ENCODE peak calls at places on chromosomes 1 and 21, in five cellular contexts. One of them, this sample, is unnamed.

GRCh38 chr1:180301135-180301737 is 71.2 kb downstream of the LHX4 start:
- DNase-seq in stimulated activated naive CD8-positive, alpha-beta T cell treated with anti-CD3 and anti-CD28 coated beads, Interleukin-15, amount 100 ng/mL, for 72 hours: no peak
- DNase-seq in SK-N-SH: no peak
- DNase-seq in NCI-H345: no peak
- DNase-seq in body of pancreas: no peak
- DNase-seq in this sample: no peak

GRCh38 chr1:30473920-30474817 is 249.2 kb downstream of the MATN1 start:
- DNase-seq in NCI-H345: peak
- DNase-seq in body of pancreas: no peak
- DNase-seq in stimulated activated naive CD8-positive, alpha-beta T cell treated with anti-CD3 and anti-CD28 coated beads, Interleukin-15, amount 100 ng/mL, for 72 hours: no peak
- DNase-seq in SK-N-SH: no peak
- DNase-seq in this sample: no peak

GRCh38 chr1:35838693-35839245 is 31.0 kb downstream of the AGO4 start:
- DNase-seq in stimulated activated naive CD8-positive, alpha-beta T cell treated with anti-CD3 and anti-CD28 coated beads, Interleukin-15, amount 100 ng/mL, for 72 hours: no peak
- DNase-seq in body of pancreas: no peak
- DNase-seq in SK-N-SH: no peak
- DNase-seq in NCI-H345: no peak
- DNase-seq in this sample: no peak

GRCh38 chr1:66256629-66257575 is 277.1 kb upstream of the SGIP1 start:
- DNase-seq in SK-N-SH: no peak
- DNase-seq in stimulated activated naive CD8-positive, alpha-beta T cell treated with anti-CD3 and anti-CD28 coated beads, Interleukin-15, amount 100 ng/mL, for 72 hours: no peak
- DNase-seq in NCI-H345: no peak
- DNase-seq in body of pancreas: no peak
- DNase-seq in this sample: no peak

GRCh38 chr1:225891229-225891972 is 2.5 kb upstream of the LEFTY1 start:
- DNase-seq in SK-N-SH: no peak
- DNase-seq in stimulated activated naive CD8-positive, alpha-beta T cell treated with anti-CD3 and anti-CD28 coated beads, Interleukin-15, amount 100 ng/mL, for 72 hours: no peak
- DNase-seq in body of pancreas: peak
- DNase-seq in NCI-H345: no peak
- DNase-seq in this sample: no peak

GRCh38 chr1:208497866-208498541 is 253.8 kb upstream of the PLXNA2 start:
- DNase-seq in SK-N-SH: no peak
- DNase-seq in NCI-H345: no peak
- DNase-seq in stimulated activated naive CD8-positive, alpha-beta T cell treated with anti-CD3 and anti-CD28 coated beads, Interleukin-15, amount 100 ng/mL, for 72 hours: no peak
- DNase-seq in body of pancreas: peak
- DNase-seq in this sample: no peak

GRCh38 chr1:243672675-243673074 is 177.4 kb downstream of the AKT3 start:
- DNase-seq in body of pancreas: no peak
- DNase-seq in NCI-H345: no peak
- DNase-seq in SK-N-SH: no peak
- DNase-seq in stimulated activated naive CD8-positive, alpha-beta T cell treated with anti-CD3 and anti-CD28 coated beads, Interleukin-15, amount 100 ng/mL, for 72 hours: no peak
- DNase-seq in this sample: no peak

GRCh38 chr1:17437260-17438175 is 2.0 kb downstream of the RCC2 start:
- DNase-seq in stimulated activated naive CD8-positive, alpha-beta T cell treated with anti-CD3 and anti-CD28 coated beads, Interleukin-15, amount 100 ng/mL, for 72 hours: peak
- DNase-seq in NCI-H345: peak
- DNase-seq in body of pancreas: peak
- DNase-seq in SK-N-SH: peak
- DNase-seq in this sample: no peak

GRCh38 chr21:26686278-26686677 is 113.2 kb upstream of the CYYR1 start:
- DNase-seq in NCI-H345: no peak
- DNase-seq in body of pancreas: peak
- DNase-seq in stimulated activated naive CD8-positive, alpha-beta T cell treated with anti-CD3 and anti-CD28 coated beads, Interleukin-15, amount 100 ng/mL, for 72 hours: peak
- DNase-seq in SK-N-SH: peak
- DNase-seq in this sample: peak